ENCODE peak calls at places on chromosomes 11 and 22, in ten cellular contexts. C is IMR-90, I is fibroblast of lung, L is AG04450, J is body of pancreas, H is neural progenitor cell, F is DND-41, R is aorta, D is fibroblast of pulmonary artery, N is astrocyte of the spinal cord. Q is an unnamed sample.

GRCh38 chr11:28086569-28086968 is 21.4 kb downstream of the KIF18A start:
- DNase-seq in C (peak), I (peak), L (peak), J (no peak), H (no peak), F (no peak), R (no peak), D (peak), N (peak), Q (peak)

GRCh38 chr11:76783901-76784813 is 1.0 kb downstream of the TSKU start:
- DNase-seq in C (peak), I (peak), L (no peak), J (peak), H (peak), F (peak), R (peak), D (peak), N (peak), Q (peak)

GRCh38 chr11:112520293-112520692 is 259.6 kb upstream of the PLET1 start:
- DNase-seq in C (no peak), I (no peak), L (no peak), J (no peak), H (no peak), F (peak), R (no peak), D (no peak), N (no peak), Q (no peak)

GRCh38 chr11:8359521-8359920 is 95.8 kb upstream of the LMO1 start:
- DNase-seq in C (no peak), I (no peak), L (no peak), J (no peak), H (no peak), F (no peak), R (no peak), D (no peak), N (no peak), Q (no peak)

GRCh38 chr11:129184581-129184980 is 7.5 kb downstream of the ARHGAP32 start:
- DNase-seq in C (no peak), I (no peak), L (no peak), J (no peak), H (no peak), F (no peak), R (no peak), D (no peak), N (no peak), Q (no peak)

GRCh38 chr11:65432686-65433582 is 10.3 kb downstream of the NEAT1 start:
- DNase-seq in C (peak), I (peak), L (no peak), J (no peak), H (no peak), F (no peak), R (no peak), D (peak), N (peak), Q (peak)

GRCh38 chr11:114098927-114099326 is 39.4 kb downstream of the ZBTB16 start:
- DNase-seq in C (no peak), I (peak), L (no peak), J (peak), H (no peak), F (no peak), R (no peak), D (no peak), N (no peak), Q (peak)

GRCh38 chr11:1397146-1397861 is 7.6 kb downstream of the BRSK2 start:
- DNase-seq in C (no peak), I (no peak), L (no peak), J (peak), H (no peak), F (no peak), R (peak), D (no peak), N (no peak), Q (no peak)

GRCh38 chr11:71395774-71396173 is 52.4 kb downstream of the DHCR7 start:
- DNase-seq in C (no peak), I (no peak), L (no peak), J (no peak), H (no peak), F (no peak), R (no peak), D (no peak), N (no peak), Q (no peak)

GRCh38 chr11:44782478-44782877 is 55.7 kb downstream of the TSPAN18 start:
- DNase-seq in C (no peak), I (no peak), L (no peak), J (no peak), H (no peak), F (no peak), R (no peak), D (no peak), N (no peak), Q (no peak)

GRCh38 chr11:111535281-111535680 is 5.2 kb upstream of the LAYN start:
- DNase-seq in C (no peak), I (no peak), L (no peak), J (no peak), H (no peak), F (no peak), R (no peak), D (no peak), N (no peak), Q (no peak)

GRCh38 chr22:19974233-19974861 is 32.7 kb upstream of the TXNRD2 start:
- DNase-seq in C (peak), I (peak), L (no peak), J (no peak), H (peak), F (peak), R (no peak), D (peak), N (peak), Q (peak)

GRCh38 chr11:118938491-118939411 is 13.0 kb upstream of the BCL9L start:
- DNase-seq in C (peak), I (no peak), L (no peak), J (no peak), H (no peak), F (no peak), R (no peak), D (peak), N (peak), Q (no peak)

GRCh38 chr22:36741968-36742367 is 34.0 kb downstream of the IFT27 start:
- DNase-seq in C (no peak), I (no peak), L (no peak), J (no peak), H (no peak), F (no peak), R (no peak), D (no peak), N (no peak), Q (no peak)

GRCh38 chr11:81237139-81237538 is 1496.5 kb downstream of the FAM181B start:
- DNase-seq in C (peak), I (peak), L (no peak), J (no peak), H (peak), F (no peak), R (no peak), D (peak), N (peak), Q (peak)

GRCh38 chr11:56932572-56933235 is 56.0 kb upstream of the OR5AK2 start:
- DNase-seq in C (peak), I (peak), L (no peak), J (no peak), H (no peak), F (no peak), R (no peak), D (peak), N (peak), Q (peak)

GRCh38 chr11:77353131-77353530 is 51.6 kb upstream of the GDPD4 start:
- DNase-seq in C (no peak), I (peak), L (no peak), J (no peak), H (no peak), F (no peak), R (no peak), D (no peak), N (no peak), Q (no peak)

GRCh38 chr22:23237201-23237798 is 57.0 kb downstream of the BCR start:
- DNase-seq in C (peak), I (peak), L (peak), J (peak), H (peak), F (no peak), R (peak), D (peak), N (peak), Q (peak)

GRCh38 chr11:20131744-20132666 is 28.3 kb downstream of the DBX1 start:
- DNase-seq in C (peak), I (peak), L (peak), J (peak), H (peak), F (peak), R (peak), D (peak), N (peak), Q (peak)
- H3K4me3 ChIP-seq in C (peak), I (peak), L (peak), J (no peak), H (peak), F (no peak), R (peak), D (peak), N (peak), Q (peak)

DNA sequence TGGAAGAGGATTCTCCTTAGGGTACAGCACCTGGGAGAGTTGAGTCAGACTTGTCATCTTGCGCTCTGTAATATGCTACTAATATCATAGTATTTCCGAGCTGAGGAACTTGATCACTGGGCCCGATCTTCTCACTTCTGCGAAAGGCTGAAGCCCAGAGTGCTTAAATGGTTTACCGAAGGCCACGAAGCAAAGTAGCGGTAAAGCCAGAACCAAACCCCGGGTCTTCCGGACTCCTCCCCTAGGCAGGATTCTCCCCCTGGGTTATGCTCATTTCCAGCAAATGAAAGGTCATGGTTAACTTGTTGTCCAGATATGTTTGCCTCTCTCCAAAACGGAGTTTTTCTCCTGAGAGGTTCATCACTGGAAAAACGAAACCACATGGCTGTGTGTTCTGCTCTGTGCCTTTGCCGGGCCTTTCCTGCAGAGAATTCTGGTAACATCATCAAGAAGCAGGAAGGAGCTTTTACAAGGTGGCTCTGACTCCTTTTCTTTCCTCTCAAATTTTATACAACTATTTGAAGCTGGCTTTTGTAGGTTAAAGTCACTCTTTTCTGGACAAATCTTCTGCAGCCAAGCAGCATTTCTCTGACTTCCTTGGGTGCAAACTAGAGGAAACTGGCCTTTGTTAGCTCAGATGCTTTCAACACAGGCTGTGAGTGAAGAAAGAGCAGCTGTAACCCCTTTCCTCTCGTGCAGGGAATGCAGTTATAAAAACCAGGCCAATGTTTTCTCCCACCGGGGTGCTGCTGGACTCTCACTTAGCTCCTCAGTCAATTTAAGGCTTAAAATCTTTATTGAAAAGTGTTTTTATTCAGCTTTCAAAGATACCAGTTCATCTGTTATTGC is 35.5 kb downstream of the UBASH3B start:
- DNase-seq in C (peak), I (peak), L (no peak), J (no peak), H (peak), F (peak), R (no peak), D (peak), N (peak), Q (peak)
- H3K4me3 ChIP-seq in C (no peak), I (peak), L (peak), J (no peak), H (no peak), F (no peak), R (no peak), D (peak), N (no peak), Q (peak)

DNA sequence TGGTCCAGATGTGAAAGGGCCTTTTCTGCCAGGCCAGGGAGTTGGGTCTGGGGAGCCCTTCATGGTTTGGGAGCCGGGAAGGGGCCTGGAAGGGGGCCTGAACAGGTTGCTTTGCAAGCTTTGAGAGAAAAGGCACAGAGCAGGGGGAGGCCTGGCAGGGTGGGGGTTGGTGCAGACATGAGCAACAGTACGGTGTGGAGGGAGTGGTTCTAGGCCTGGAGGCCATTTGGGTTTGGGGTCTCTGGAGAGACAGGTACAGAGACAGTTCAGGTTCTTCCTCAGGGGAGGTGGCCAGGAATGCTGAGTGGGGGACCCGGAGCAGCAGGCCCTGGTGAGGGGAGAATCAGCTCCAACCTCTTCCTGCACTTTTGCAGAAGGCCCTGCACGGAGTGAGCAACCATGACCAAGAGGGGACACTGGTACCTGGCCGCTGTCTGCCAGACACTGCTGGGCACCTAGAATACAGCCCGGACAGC is 1.4 kb downstream of the KDELR3 start:
- DNase-seq in C (no peak), I (no peak), L (no peak), J (no peak), H (no peak), F (no peak), R (no peak), D (no peak), N (no peak), Q (no peak)
- H3K4me3 ChIP-seq in C (peak), I (peak), L (peak), J (no peak), H (no peak), F (no peak), R (no peak), D (peak), N (peak), Q (peak)

GRCh38 chr11:61971177-61972111 is 4.0 kb upstream of the FTH1 start:
- DNase-seq in C (peak), I (peak), L (peak), J (peak), H (peak), F (peak), R (peak), D (peak), N (peak), Q (peak)

GRCh38 chr11:61972112-61972795 is 4.8 kb upstream of the FTH1 start:
- DNase-seq in C (no peak), I (no peak), L (no peak), J (no peak), H (no peak), F (no peak), R (peak), D (no peak), N (no peak), Q (peak)

GRCh38 chr11:61974766-61975631 is 7.6 kb upstream of the FTH1 start:
- DNase-seq in C (no peak), I (no peak), L (no peak), J (peak), H (no peak), F (no peak), R (peak), D (peak), N (no peak), Q (no peak)

GRCh38 chr11:61973603-61974162 is 6.2 kb upstream of the FTH1 start:
- DNase-seq in C (no peak), I (no peak), L (no peak), J (no peak), H (peak), F (no peak), R (peak), D (no peak), N (no peak), Q (no peak)

DNA sequence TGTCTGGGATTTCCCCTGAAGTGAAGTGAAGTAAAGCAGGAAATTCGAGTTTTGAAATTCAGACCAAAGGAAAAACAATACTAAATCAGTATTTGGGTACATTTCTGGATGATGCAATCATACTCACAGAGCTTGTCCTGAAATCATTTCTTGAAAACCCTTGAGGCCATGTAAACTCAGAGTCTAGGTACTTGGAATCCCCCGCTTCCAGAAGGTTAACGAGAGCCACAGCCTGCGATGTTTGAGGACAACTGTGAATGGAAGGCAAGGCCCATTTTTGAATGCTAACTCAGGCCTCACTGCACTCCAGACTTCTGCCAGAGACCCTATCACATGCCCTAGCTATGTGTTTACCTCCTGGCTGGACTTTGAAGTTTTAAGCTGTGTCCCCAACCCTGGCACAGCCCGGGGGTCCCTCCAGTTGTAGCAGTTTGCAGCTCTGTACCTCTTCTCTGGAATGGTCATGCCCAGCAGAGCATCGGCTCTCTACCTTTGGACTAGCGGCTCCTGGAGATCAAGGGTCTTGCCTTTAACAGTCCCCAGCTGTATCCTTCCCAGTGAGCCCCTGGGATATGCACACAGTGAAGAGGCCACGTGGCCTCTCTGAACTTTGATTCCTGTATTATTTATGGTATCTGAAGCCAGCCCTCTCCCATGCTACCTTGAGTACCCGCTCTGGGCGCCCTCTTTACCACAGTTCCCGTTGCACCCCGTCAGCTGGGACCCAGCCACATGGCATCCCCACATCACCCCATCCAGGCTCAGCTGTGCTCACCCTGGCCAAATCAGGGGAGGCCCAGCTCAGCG is 5.6 kb upstream of the FTH1 start:
- DNase-seq in C (peak), I (peak), L (no peak), J (no peak), H (no peak), F (no peak), R (peak), D (peak), N (peak), Q (no peak)
- H3K4me3 ChIP-seq in C (no peak), I (no peak), L (no peak), J (no peak), H (no peak), F (no peak), R (no peak), D (no peak), N (no peak), Q (no peak)

DNA sequence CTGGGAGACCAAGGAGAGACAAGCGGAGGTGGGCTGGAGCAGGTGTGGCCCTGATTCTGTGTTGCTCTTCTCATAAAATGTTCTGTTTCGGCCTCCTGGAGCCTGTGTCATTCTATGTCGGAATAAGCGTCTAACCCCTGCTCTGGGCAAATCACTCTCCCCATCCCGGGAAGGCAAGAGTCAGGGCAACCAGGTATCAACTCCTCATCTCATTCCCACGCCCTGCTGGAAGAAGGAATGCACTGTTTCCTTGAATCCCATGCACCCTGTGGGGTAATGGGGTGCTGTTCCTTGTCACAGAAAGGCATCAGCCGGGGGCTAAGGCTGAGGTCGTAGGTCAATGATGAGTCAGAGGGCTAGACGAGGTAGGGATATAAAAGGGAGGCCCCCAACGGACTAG is 2.6 kb downstream of the FAM180B start:
- DNase-seq in C (no peak), I (no peak), L (no peak), J (no peak), H (no peak), F (no peak), R (peak), D (no peak), N (no peak), Q (no peak)
- H3K4me3 ChIP-seq in C (no peak), I (no peak), L (no peak), J (no peak), H (no peak), F (no peak), R (no peak), D (no peak), N (no peak), Q (no peak)

GRCh38 chr22:46065733-46066454 is 84.4 kb upstream of the PPARA start:
- DNase-seq in C (no peak), I (no peak), L (no peak), J (no peak), H (no peak), F (no peak), R (no peak), D (no peak), N (peak), Q (peak)
- H3K4me3 ChIP-seq in C (no peak), I (peak), L (no peak), J (no peak), H (no peak), F (no peak), R (no peak), D (no peak), N (no peak), Q (peak)

GRCh38 chr11:134266440-134266839 is 9.7 kb upstream of the GLB1L3 start:
- DNase-seq in C (no peak), I (no peak), L (no peak), J (no peak), H (no peak), F (no peak), R (no peak), D (no peak), N (no peak), Q (peak)
- H3K4me3 ChIP-seq in C (no peak), I (no peak), L (no peak), J (no peak), H (no peak), F (no peak), R (no peak), D (no peak), N (no peak), Q (no peak)

GRCh38 chr22:49503321-49503720 is 324.4 kb downstream of the BRD1 start:
- DNase-seq in C (no peak), I (no peak), L (no peak), J (no peak), H (no peak), F (no peak), R (no peak), D (no peak), N (no peak), Q (no peak)
- H3K4me3 ChIP-seq in C (no peak), I (no peak), L (no peak), J (no peak), H (no peak), F (no peak), R (no peak), D (no peak), N (no peak), Q (no peak)

DNA sequence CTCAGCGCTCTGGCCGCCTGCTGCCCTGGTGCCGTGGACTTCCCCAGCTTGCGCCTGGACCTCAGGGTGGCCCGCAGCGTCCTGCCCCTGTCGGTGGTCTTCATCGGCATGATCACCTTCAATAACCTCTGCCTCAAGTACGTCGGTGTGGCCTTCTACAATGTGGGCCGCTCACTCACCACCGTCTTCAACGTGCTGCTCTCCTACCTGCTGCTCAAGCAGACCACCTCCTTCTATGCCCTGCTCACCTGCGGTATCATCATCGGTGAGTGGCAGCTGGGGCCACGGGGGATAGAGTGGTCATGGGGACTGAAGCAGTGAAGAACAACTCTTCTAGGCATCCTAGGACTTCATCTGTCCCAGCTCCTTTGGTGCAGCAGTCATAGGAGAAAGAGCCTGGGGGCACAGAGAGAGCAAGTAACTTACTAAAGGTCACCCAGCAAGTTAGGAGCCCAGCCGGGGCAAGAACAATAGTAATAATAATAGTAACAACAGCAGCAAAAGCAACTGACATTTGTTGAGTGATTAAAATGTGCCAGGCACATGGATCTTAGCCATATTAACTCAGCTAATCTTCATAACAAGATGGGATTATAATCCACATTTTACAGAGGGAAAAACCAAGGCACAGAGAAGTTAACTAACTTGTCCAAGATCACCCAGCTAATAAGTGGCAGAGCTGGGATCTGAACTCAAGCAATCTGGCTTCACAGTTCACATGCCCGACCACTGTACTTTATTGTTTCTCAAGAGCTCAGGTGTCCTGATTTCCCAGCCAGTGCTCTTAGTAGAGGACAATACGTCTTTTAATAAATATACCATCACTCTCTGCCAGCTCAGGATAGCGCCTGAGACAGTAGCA is 1.4 kb downstream of the SLC35C1 start:
- DNase-seq in C (no peak), I (no peak), L (no peak), J (no peak), H (no peak), F (no peak), R (no peak), D (no peak), N (no peak), Q (no peak)
- H3K4me3 ChIP-seq in C (peak), I (peak), L (peak), J (peak), H (peak), F (peak), R (no peak), D (peak), N (peak), Q (peak)